ENCODE peak calls at places on chromosomes 11 and 22, in five cellular contexts. One of them, this sample, is unnamed.

GRCh38 chr11:76824083-76824939 is 36.4 kb upstream of the ACER3 start:
- DNase-seq in NCI-H2081: no peak
- DNase-seq in glutamatergic neuron: no peak
- DNase-seq in WERI-Rb-1: no peak
- DNase-seq in RWPE1: peak; percentile 48
- DNase-seq in this sample: no peak

GRCh38 chr11:30468881-30469280 is 117.3 kb downstream of the MPPED2 start:
- DNase-seq in NCI-H2081: no peak
- DNase-seq in glutamatergic neuron: no peak
- DNase-seq in WERI-Rb-1: no peak
- DNase-seq in RWPE1: no peak
- DNase-seq in this sample: no peak

GRCh38 chr22:40524392-40525249 is 111.9 kb downstream of the MRTFA start:
- DNase-seq in NCI-H2081: no peak
- DNase-seq in glutamatergic neuron: no peak
- DNase-seq in WERI-Rb-1: no peak
- DNase-seq in RWPE1: no peak
- DNase-seq in this sample: no peak

GRCh38 chr11:65355013-65355775 is 643 bp downstream of the TIGD3 start:
- DNase-seq in NCI-H2081: peak; percentile 66
- DNase-seq in glutamatergic neuron: peak; percentile 74
- DNase-seq in WERI-Rb-1: peak; percentile 82
- DNase-seq in RWPE1: no peak
- DNase-seq in this sample: no peak

GRCh38 chr11:16787035-16787744 is 48.7 kb downstream of the C11orf58 start:
- DNase-seq in NCI-H2081: no peak
- DNase-seq in glutamatergic neuron: no peak
- DNase-seq in WERI-Rb-1: no peak
- DNase-seq in RWPE1: no peak
- DNase-seq in this sample: no peak

GRCh38 chr22:35329114-35329847 is 29.6 kb downstream of the TOM1 start:
- DNase-seq in NCI-H2081: no peak
- DNase-seq in glutamatergic neuron: no peak
- DNase-seq in WERI-Rb-1: no peak
- DNase-seq in RWPE1: no peak
- DNase-seq in this sample: no peak

GRCh38 chr22:46902436-46902835 is 140.0 kb downstream of the TBC1D22A start:
- DNase-seq in NCI-H2081: no peak
- DNase-seq in glutamatergic neuron: no peak
- DNase-seq in WERI-Rb-1: no peak
- DNase-seq in RWPE1: no peak
- DNase-seq in this sample: no peak

GRCh38 chr22:20244744-20245576 is 23.2 kb downstream of the RTN4R start:
- DNase-seq in NCI-H2081: peak; percentile 40
- DNase-seq in glutamatergic neuron: peak; percentile 73
- DNase-seq in WERI-Rb-1: no peak
- DNase-seq in RWPE1: no peak
- DNase-seq in this sample: no peak

This sample was measured in HFFc6.